ENCODE peak calls at places on chromosome 9, in ten cellular contexts. A is CD8-positive, alpha-beta T cell; U is Panc1; B is epithelial cell of esophagus; G is tibial artery; Q is upper lobe of right lung; X is lower leg skin; F is GM20000; N is fibroblast of pulmonary artery; S is heart right ventricle. Z is an unnamed sample.

GRCh38 chr9:111586378-111586777 is 13.1 kb downstream of the PTGR1 start:
- DNase-seq in U (no peak), X (peak), B (no peak), S (no peak), Q (no peak), A (no peak), F (no peak), G (no peak), N (no peak), Z (no peak)

GRCh38 chr9:82923410-82924242 is 139.3 kb downstream of the RASEF start:
- DNase-seq in S (no peak), U (no peak), Q (no peak), F (no peak), X (no peak), G (no peak), B (peak), A (no peak), N (no peak), Z (no peak)

GRCh38 chr9:137648396-137648795 is 29.6 kb downstream of the EHMT1 start:
- DNase-seq in N (peak), G (no peak), U (no peak), F (no peak), X (no peak), Q (peak), A (no peak), S (no peak), B (no peak), Z (no peak)

GRCh38 chr9:100229561-100229960 is 123.2 kb downstream of the TEX10 start:
- DNase-seq in N (no peak), A (no peak), S (no peak), U (no peak), F (no peak), Q (no peak), X (no peak), G (no peak), B (no peak), Z (no peak)

GRCh38 chr9:14769235-14769580 is 46.7 kb upstream of the CER1 start:
- DNase-seq in G (no peak), A (no peak), Q (no peak), S (no peak), F (peak), U (peak), X (no peak), B (peak), N (peak), Z (no peak)

GRCh38 chr9:130088056-130088455 is 34.4 kb downstream of the GPR107 start:
- DNase-seq in G (no peak), A (no peak), N (no peak), F (no peak), B (no peak), X (no peak), Q (no peak), U (no peak), S (no peak), Z (no peak)

GRCh38 chr9:125748511-125749099 is 1.4 kb downstream of the PBX3 start:
- DNase-seq in F (peak), Q (no peak), G (no peak), U (no peak), B (peak), N (no peak), X (no peak), S (no peak), A (no peak), Z (no peak)

GRCh38 chr9:36902861-36903524 is 131.1 kb downstream of the PAX5 start:
- DNase-seq in F (no peak), A (no peak), Q (no peak), X (peak), N (no peak), G (no peak), S (no peak), U (no peak), B (no peak), Z (peak)

GRCh38 chr9:137372693-137373610 is 50.0 kb downstream of the EXD3 start:
- DNase-seq in F (no peak), A (no peak), N (no peak), S (no peak), B (no peak), G (no peak), U (no peak), Q (no peak), X (peak), Z (no peak)

GRCh38 chr9:99712214-99712613 is 109.5 kb upstream of the NR4A3 start:
- DNase-seq in A (no peak), F (no peak), Q (no peak), U (no peak), S (no peak), B (no peak), N (no peak), X (no peak), G (no peak), Z (no peak)

GRCh38 chr9:27528278-27528885 is 1.2 kb downstream of the MOB3B start:
- DNase-seq in U (no peak), N (peak), B (peak), Q (peak), G (peak), S (peak), X (peak), F (peak), A (peak), Z (peak)

GRCh38 chr9:124685217-124685616 is 85.9 kb downstream of the NR6A1 start:
- DNase-seq in S (no peak), U (no peak), A (no peak), F (no peak), G (no peak), Q (no peak), X (no peak), N (no peak), B (no peak), Z (no peak)

GRCh38 chr9:91037511-91038482 is 236.2 kb downstream of the SYK start:
- DNase-seq in S (no peak), B (peak), N (peak), U (no peak), X (peak), A (no peak), G (peak), Q (no peak), F (no peak), Z (no peak)

GRCh38 chr9:127714916-127715442 is 484 bp downstream of the PTRH1 start:
- DNase-seq in U (no peak), S (no peak), G (no peak), F (peak), N (no peak), X (no peak), B (peak), A (no peak), Q (no peak), Z (no peak)

GRCh38 chr9:137447722-137448568 is 6.8 kb upstream of the ENTPD8 start:
- DNase-seq in N (no peak), B (no peak), S (no peak), Q (no peak), U (no peak), F (no peak), A (no peak), G (no peak), X (no peak), Z (no peak)

GRCh38 chr9:131722260-131722659 is 17.6 kb downstream of the RAPGEF1 start:
- DNase-seq in U (no peak), S (peak), B (no peak), F (no peak), A (no peak), N (no peak), G (no peak), Q (no peak), X (no peak), Z (no peak)

GRCh38 chr9:137278913-137279711 is 1.6 kb downstream of the TOR4A start:
- DNase-seq in U (no peak), S (no peak), X (no peak), Q (peak), F (no peak), A (no peak), G (no peak), B (no peak), N (no peak), Z (no peak)

GRCh38 chr9:132669636-132670358 is at the start of gene DDX31:
- DNase-seq in G (peak), N (peak), B (peak), S (peak), U (no peak), Q (peak), A (peak), F (peak), X (peak), Z (peak)

GRCh38 chr9:126377521-126377920 is 50.9 kb downstream of the MVB12B start:
- DNase-seq in Q (no peak), N (no peak), B (no peak), G (no peak), A (no peak), U (no peak), S (no peak), X (no peak), F (no peak), Z (no peak)

GRCh38 chr9:3459076-3459475 is 66.7 kb downstream of the RFX3 start:
- DNase-seq in X (no peak), B (no peak), Q (no peak), U (no peak), N (no peak), G (no peak), F (no peak), S (no peak), A (no peak), Z (no peak)

GRCh38 chr9:3455088-3455487 is 70.7 kb downstream of the RFX3 start:
- DNase-seq in U (no peak), N (no peak), A (no peak), B (peak), F (no peak), X (no peak), G (no peak), S (no peak), Q (no peak), Z (no peak)

GRCh38 chr9:3451956-3452355 is 73.8 kb downstream of the RFX3 start:
- DNase-seq in G (no peak), S (no peak), X (no peak), U (no peak), B (no peak), F (no peak), Q (no peak), A (no peak), N (no peak), Z (no peak)

GRCh38 chr9:3455712-3456111 is 70.1 kb downstream of the RFX3 start:
- DNase-seq in Q (no peak), G (no peak), A (no peak), B (no peak), X (no peak), N (no peak), F (no peak), S (no peak), U (no peak), Z (no peak)

DNA sequence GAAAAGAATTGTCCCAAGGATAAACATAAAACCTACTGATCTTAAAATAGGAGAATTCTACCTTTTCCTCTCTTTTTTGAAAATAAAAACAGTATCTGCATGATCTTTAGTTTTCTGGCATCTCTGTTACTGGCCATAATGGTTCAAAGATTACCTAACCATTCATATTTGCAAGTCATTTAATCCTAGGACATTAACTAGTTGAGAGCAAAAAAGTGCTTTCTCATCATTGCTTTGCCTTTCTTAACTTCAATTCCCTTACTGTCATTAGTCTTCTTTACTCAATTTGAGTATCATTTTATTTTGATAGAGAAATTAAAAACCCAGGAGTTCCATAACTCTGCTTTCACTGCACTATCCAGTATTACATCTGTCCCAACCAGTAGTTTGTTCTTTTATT is 68.6 kb downstream of the RFX3 start:
- DNase-seq in N (no peak), Q (no peak), G (no peak), S (no peak), A (no peak), X (no peak), U (no peak), F (no peak), B (no peak), Z (no peak)
- TF ChIP-seq CTCF in N (no peak), Q (no peak), G (no peak), S (no peak), A (no peak), X (no peak), U (no peak), F (no peak), B (no peak), Z (no peak)

GRCh38 chr9:81082251-81082650 is 607.1 kb downstream of the TLE1 start:
- DNase-seq in B (no peak), U (no peak), A (no peak), N (no peak), F (no peak), S (no peak), G (no peak), Q (no peak), X (no peak), Z (no peak)
- TF ChIP-seq CTCF in B (no peak), U (no peak), A (no peak), N (no peak), F (no peak), S (no peak), G (no peak), Q (no peak), X (no peak), Z (no peak)

GRCh38 chr9:94907246-94907936 is 180.9 kb downstream of the AOPEP start:
- DNase-seq in X (no peak), B (no peak), F (no peak), N (no peak), Q (no peak), U (no peak), G (no peak), A (no peak), S (peak), Z (peak)
- TF ChIP-seq CTCF in X (no peak), B (no peak), F (no peak), N (no peak), Q (no peak), U (no peak), G (no peak), A (no peak), S (no peak), Z (no peak)

GRCh38 chr9:105066265-105066865 is 138.4 kb upstream of the ABCA1 start:
- DNase-seq in B (peak), F (no peak), U (no peak), Q (no peak), A (no peak), X (peak), G (peak), S (no peak), N (no peak), Z (no peak)
- TF ChIP-seq CTCF in B (no peak), F (no peak), U (no peak), Q (no peak), A (no peak), X (no peak), G (no peak), S (no peak), N (no peak), Z (no peak)

GRCh38 chr9:77793909-77794308 is 145.8 kb upstream of the GNA14 start:
- DNase-seq in G (no peak), S (no peak), X (no peak), Q (no peak), A (no peak), N (peak), U (peak), F (no peak), B (peak), Z (no peak)
- TF ChIP-seq CTCF in G (no peak), S (peak), X (no peak), Q (peak), A (no peak), N (peak), U (no peak), F (no peak), B (peak), Z (peak)